ENCODE peak calls at places on chromosomes 7 and 10, in four cellular contexts. One of them, this sample, is unnamed.

GRCh38 chr7:45695249-45695995 is 121.3 kb downstream of the ADCY1 start:
- DNase-seq in AG08396: no peak
- DNase-seq in fibroblast of mammary gland: no peak
- DNase-seq in HCT116: no peak
- DNase-seq in this sample: no peak

GRCh38 chr10:36764823-36765222 is 360.6 kb upstream of the ANKRD30A start:
- DNase-seq in fibroblast of mammary gland: no peak
- DNase-seq in HCT116: no peak
- DNase-seq in AG08396: no peak
- DNase-seq in this sample: no peak

GRCh38 chr7:45072131-45073030 is 16.4 kb downstream of the NACAD start:
- DNase-seq in HCT116: no peak
- DNase-seq in AG08396: no peak
- DNase-seq in fibroblast of mammary gland: peak
- DNase-seq in this sample: no peak

GRCh38 chr10:110304394-110304779 is 333 bp downstream of the SMNDC1 start:
- DNase-seq in HCT116: no peak
- DNase-seq in AG08396: peak
- DNase-seq in fibroblast of mammary gland: no peak
- DNase-seq in this sample: no peak

GRCh38 chr10:86346169-86346793 is 20.3 kb downstream of the GRID1 start:
- DNase-seq in HCT116: no peak
- DNase-seq in AG08396: no peak
- DNase-seq in fibroblast of mammary gland: no peak
- DNase-seq in this sample: peak

GRCh38 chr7:49802600-49802999 is 29.2 kb downstream of the VWC2 start:
- DNase-seq in AG08396: no peak
- DNase-seq in HCT116: no peak
- DNase-seq in fibroblast of mammary gland: no peak
- DNase-seq in this sample: no peak

GRCh38 chr10:43253461-43254198 is 13.2 kb downstream of the RASGEF1A start:
- DNase-seq in fibroblast of mammary gland: no peak
- DNase-seq in AG08396: no peak
- DNase-seq in HCT116: no peak
- DNase-seq in this sample: no peak

GRCh38 chr10:119341236-119342016 is 134.1 kb downstream of the GRK5 start:
- DNase-seq in AG08396: peak
- DNase-seq in fibroblast of mammary gland: peak
- DNase-seq in HCT116: no peak
- DNase-seq in this sample: peak

GRCh38 chr10:33145451-33146188 is 187.6 kb upstream of the ITGB1 start:
- DNase-seq in HCT116: peak
- DNase-seq in fibroblast of mammary gland: no peak
- DNase-seq in AG08396: no peak
- DNase-seq in this sample: no peak

GRCh38 chr7:19421871-19422270 is 276.6 kb upstream of the FERD3L start:
- DNase-seq in HCT116: no peak
- DNase-seq in fibroblast of mammary gland: no peak
- DNase-seq in AG08396: no peak
- DNase-seq in this sample: no peak